ENCODE peak calls at places on chromosomes 3 and 15, in five cellular contexts. One of them, this sample, is unnamed.

GRCh38 chr15:69613182-69613581 is 160.6 kb downstream of the RPLP1 start:
- DNase-seq in heart left ventricle: no peak
- DNase-seq in stomach: no peak
- DNase-seq in lower lobe of right lung: no peak
- DNase-seq in PC-9: no peak
- DNase-seq in this sample: no peak

GRCh38 chr15:56082263-56082761 is 88.9 kb upstream of the NEDD4 start:
- DNase-seq in heart left ventricle: no peak
- DNase-seq in stomach: no peak
- DNase-seq in lower lobe of right lung: no peak
- DNase-seq in PC-9: peak
- DNase-seq in this sample: peak

GRCh38 chr15:55823191-55823670 is 80.3 kb upstream of the PRTG start:
- DNase-seq in heart left ventricle: no peak
- DNase-seq in stomach: no peak
- DNase-seq in lower lobe of right lung: no peak
- DNase-seq in PC-9: no peak
- DNase-seq in this sample: no peak

GRCh38 chr3:179416681-179417080 is 34.6 kb downstream of the GNB4 start:
- DNase-seq in heart left ventricle: no peak
- DNase-seq in stomach: no peak
- DNase-seq in lower lobe of right lung: no peak
- DNase-seq in PC-9: no peak
- DNase-seq in this sample: no peak

GRCh38 chr3:174874258-174874657 is 15.1 kb downstream of the NAALADL2 start:
- DNase-seq in heart left ventricle: no peak
- DNase-seq in stomach: no peak
- DNase-seq in lower lobe of right lung: no peak
- DNase-seq in PC-9: no peak
- DNase-seq in this sample: no peak

GRCh38 chr3:149417174-149417573 is 39.7 kb upstream of the TM4SF1 start:
- DNase-seq in heart left ventricle: no peak
- DNase-seq in stomach: no peak
- DNase-seq in lower lobe of right lung: no peak
- DNase-seq in PC-9: no peak
- DNase-seq in this sample: no peak

GRCh38 chr3:62567097-62568021 is 194.0 kb upstream of the FEZF2 start:
- DNase-seq in heart left ventricle: no peak
- DNase-seq in stomach: no peak
- DNase-seq in lower lobe of right lung: peak
- DNase-seq in PC-9: peak
- DNase-seq in this sample: peak

GRCh38 chr3:172679599-172679998 is 31.3 kb downstream of the NCEH1 start:
- DNase-seq in heart left ventricle: no peak
- DNase-seq in stomach: no peak
- DNase-seq in lower lobe of right lung: no peak
- DNase-seq in PC-9: no peak
- DNase-seq in this sample: no peak

GRCh38 chr15:40137011-40137906 is 23.6 kb upstream of the BUB1B start:
- DNase-seq in heart left ventricle: no peak
- DNase-seq in stomach: no peak
- DNase-seq in lower lobe of right lung: no peak
- DNase-seq in PC-9: no peak
- DNase-seq in this sample: no peak

GRCh38 chr3:121362035-121362734 is 183.6 kb downstream of the POLQ start:
- DNase-seq in heart left ventricle: no peak
- DNase-seq in stomach: no peak
- DNase-seq in lower lobe of right lung: no peak
- DNase-seq in PC-9: no peak
- DNase-seq in this sample: no peak

GRCh38 chr15:92668086-92668485 is 12.5 kb upstream of the FAM174B start:
- DNase-seq in heart left ventricle: no peak
- DNase-seq in stomach: no peak
- DNase-seq in lower lobe of right lung: no peak
- DNase-seq in PC-9: no peak
- DNase-seq in this sample: no peak

GRCh38 chr15:29074045-29074444 is 188.3 kb downstream of the APBA2 start:
- DNase-seq in heart left ventricle: no peak
- DNase-seq in stomach: no peak
- DNase-seq in lower lobe of right lung: no peak
- DNase-seq in PC-9: no peak
- DNase-seq in this sample: peak

GRCh38 chr3:19065027-19065426 is 83.3 kb upstream of the KCNH8 start:
- DNase-seq in heart left ventricle: no peak
- DNase-seq in stomach: no peak
- DNase-seq in lower lobe of right lung: no peak
- DNase-seq in PC-9: no peak
- DNase-seq in this sample: no peak

GRCh38 chr3:35641920-35642532 is 2.7 kb downstream of the ARPP21 start:
- DNase-seq in heart left ventricle: no peak
- DNase-seq in stomach: no peak
- DNase-seq in lower lobe of right lung: no peak
- DNase-seq in PC-9: no peak
- DNase-seq in this sample: no peak

GRCh38 chr3:2771711-2772110 is 338.5 kb downstream of the IL5RA start:
- DNase-seq in heart left ventricle: no peak
- DNase-seq in stomach: no peak
- DNase-seq in lower lobe of right lung: no peak
- DNase-seq in PC-9: no peak
- DNase-seq in this sample: no peak

GRCh38 chr3:152436707-152437615 is 168.2 kb downstream of the MBNL1 start:
- DNase-seq in heart left ventricle: no peak
- DNase-seq in stomach: no peak
- DNase-seq in lower lobe of right lung: no peak
- DNase-seq in PC-9: no peak
- DNase-seq in this sample: no peak

GRCh38 chr3:73716418-73716817 is 91.7 kb upstream of the PDZRN3 start:
- DNase-seq in heart left ventricle: no peak
- DNase-seq in stomach: no peak
- DNase-seq in lower lobe of right lung: no peak
- DNase-seq in PC-9: no peak
- DNase-seq in this sample: peak

GRCh38 chr15:33341943-33342342 is 31.2 kb downstream of the RYR3 start:
- DNase-seq in heart left ventricle: no peak
- DNase-seq in stomach: no peak
- DNase-seq in lower lobe of right lung: no peak
- DNase-seq in PC-9: no peak
- DNase-seq in this sample: no peak

GRCh38 chr3:195889843-195890407 is 18.4 kb downstream of the TNK2 start:
- DNase-seq in heart left ventricle: peak
- DNase-seq in stomach: no peak
- DNase-seq in lower lobe of right lung: no peak
- DNase-seq in PC-9: no peak
- DNase-seq in this sample: no peak

GRCh38 chr3:138132239-138132638 is at the start of gene A4GNT:
- DNase-seq in heart left ventricle: no peak
- DNase-seq in stomach: no peak
- DNase-seq in lower lobe of right lung: no peak
- DNase-seq in PC-9: no peak
- DNase-seq in this sample: no peak

GRCh38 chr3:195110647-195111321 is 160.2 kb downstream of the XXYLT1 start:
- DNase-seq in heart left ventricle: no peak
- DNase-seq in stomach: no peak
- DNase-seq in lower lobe of right lung: no peak
- DNase-seq in PC-9: no peak
- DNase-seq in this sample: no peak

GRCh38 chr15:66707310-66708160 is 5.5 kb downstream of the SMAD6 start:
- DNase-seq in heart left ventricle: no peak
- DNase-seq in stomach: peak
- DNase-seq in lower lobe of right lung: no peak
- DNase-seq in PC-9: no peak
- DNase-seq in this sample: no peak

GRCh38 chr3:194582196-194582905 is 50.9 kb downstream of the TMEM44 start:
- DNase-seq in heart left ventricle: no peak
- DNase-seq in stomach: no peak
- DNase-seq in lower lobe of right lung: no peak
- DNase-seq in PC-9: no peak
- DNase-seq in this sample: no peak

GRCh38 chr3:30544811-30545210 is 61.6 kb upstream of the TGFBR2 start:
- DNase-seq in heart left ventricle: no peak
- DNase-seq in stomach: no peak
- DNase-seq in lower lobe of right lung: no peak
- DNase-seq in PC-9: no peak
- DNase-seq in this sample: peak

GRCh38 chr3:142947352-142947751 is 16.1 kb downstream of the PAQR9 start:
- DNase-seq in heart left ventricle: peak
- DNase-seq in stomach: no peak
- DNase-seq in lower lobe of right lung: no peak
- DNase-seq in PC-9: no peak
- DNase-seq in this sample: no peak

GRCh38 chr3:155884292-155884691 is 13.8 kb downstream of the GMPS start:
- DNase-seq in heart left ventricle: no peak
- DNase-seq in stomach: no peak
- DNase-seq in lower lobe of right lung: no peak
- DNase-seq in PC-9: no peak
- DNase-seq in this sample: no peak

GRCh38 chr15:90037961-90038633 is 37.0 kb downstream of the ZNF710 start:
- DNase-seq in heart left ventricle: peak
- DNase-seq in stomach: no peak
- DNase-seq in lower lobe of right lung: no peak
- DNase-seq in PC-9: no peak
- DNase-seq in this sample: no peak

GRCh38 chr15:73233623-73234022 is 135.1 kb downstream of the HCN4 start:
- DNase-seq in heart left ventricle: no peak
- DNase-seq in stomach: no peak
- DNase-seq in lower lobe of right lung: no peak
- DNase-seq in PC-9: no peak
- DNase-seq in this sample: no peak

GRCh38 chr3:187741403-187742350 is 3.6 kb downstream of the BCL6 start:
- DNase-seq in heart left ventricle: peak
- DNase-seq in stomach: peak
- DNase-seq in lower lobe of right lung: peak
- DNase-seq in PC-9: peak
- DNase-seq in this sample: peak

GRCh38 chr3:124885466-124886167 is 1.5 kb downstream of the ITGB5 start:
- DNase-seq in heart left ventricle: no peak
- DNase-seq in stomach: no peak
- DNase-seq in lower lobe of right lung: no peak
- DNase-seq in PC-9: no peak
- DNase-seq in this sample: no peak

GRCh38 chr15:81280696-81281095 is 43.2 kb downstream of the STARD5 start:
- DNase-seq in heart left ventricle: no peak
- DNase-seq in stomach: no peak
- DNase-seq in lower lobe of right lung: no peak
- DNase-seq in PC-9: no peak
- DNase-seq in this sample: no peak

GRCh38 chr15:39701988-39702387 is 80.7 kb downstream of the FSIP1 start:
- DNase-seq in heart left ventricle: no peak
- DNase-seq in stomach: no peak
- DNase-seq in lower lobe of right lung: no peak
- DNase-seq in PC-9: no peak
- DNase-seq in this sample: no peak

DNA sequence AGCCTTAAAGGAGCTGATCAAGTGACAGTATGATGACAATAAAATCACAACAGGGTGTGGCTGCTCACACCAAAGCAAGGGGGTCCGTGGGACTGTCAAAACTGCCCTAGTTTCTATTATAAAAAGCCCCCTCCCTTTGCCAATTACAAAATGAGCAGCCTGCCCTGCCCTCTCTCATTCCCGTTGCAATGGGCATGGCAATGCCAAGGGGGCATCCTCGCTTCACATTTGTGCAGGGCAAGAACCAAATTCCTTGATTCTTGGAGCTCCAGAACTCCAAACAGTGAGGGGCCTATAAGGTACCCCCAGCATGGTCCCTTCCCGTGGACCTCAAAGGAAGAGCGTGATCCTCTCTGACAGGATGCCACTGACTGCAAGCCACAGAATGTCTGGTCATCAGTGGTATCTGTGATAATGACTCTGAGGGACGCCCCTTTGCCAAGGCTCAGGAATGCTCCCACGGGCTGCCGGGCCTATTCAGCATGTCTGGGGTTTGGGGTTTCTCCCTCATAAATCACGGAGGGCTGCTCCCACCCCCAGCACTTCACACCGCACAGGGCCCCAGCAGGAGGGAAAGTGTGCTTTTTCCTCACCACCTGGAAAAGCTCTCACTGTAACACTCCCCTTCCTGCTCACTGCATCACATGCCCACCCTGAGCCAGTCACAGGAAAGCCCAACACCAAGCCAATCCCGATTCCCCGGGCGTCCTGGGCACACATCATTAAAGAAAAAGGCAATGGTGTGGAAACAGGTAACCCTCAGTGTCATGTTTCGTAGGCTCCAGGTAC is 105.1 kb upstream of the TRPM1 start:
- DNase-seq in heart left ventricle: no peak
- DNase-seq in stomach: no peak
- DNase-seq in lower lobe of right lung: no peak
- DNase-seq in PC-9: no peak
- DNase-seq in this sample: no peak
- TF ChIP-seq CTCF in heart left ventricle: no peak
- TF ChIP-seq CTCF in stomach: no peak
- TF ChIP-seq CTCF in lower lobe of right lung: no peak
- TF ChIP-seq CTCF in PC-9: no peak
- TF ChIP-seq CTCF in this sample: no peak

DNA sequence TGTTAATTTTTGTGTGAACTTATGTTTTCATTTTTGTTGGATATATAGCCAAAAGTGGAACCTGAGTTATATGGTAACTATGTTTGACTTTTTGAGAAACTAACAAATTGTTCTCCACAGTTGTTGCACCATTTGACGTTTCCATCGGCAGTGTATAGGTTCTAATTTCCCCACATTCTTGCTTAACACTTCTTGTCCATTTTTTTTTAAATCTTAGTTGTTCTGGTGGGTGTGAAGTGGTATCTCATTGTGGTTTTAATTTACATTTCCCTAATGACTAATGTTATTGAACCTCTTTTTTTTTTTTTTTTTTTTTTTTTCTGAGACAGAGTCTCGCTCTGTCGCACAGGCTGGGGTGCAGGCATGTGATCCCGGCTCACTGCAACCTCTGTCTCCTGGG is 8.0 kb downstream of the NISCH start:
- DNase-seq in heart left ventricle: no peak
- DNase-seq in stomach: no peak
- DNase-seq in lower lobe of right lung: no peak
- DNase-seq in PC-9: no peak
- DNase-seq in this sample: no peak
- H3K27ac ChIP-seq in heart left ventricle: no peak
- H3K27ac ChIP-seq in stomach: no peak
- H3K27ac ChIP-seq in lower lobe of right lung: no peak
- H3K27ac ChIP-seq in PC-9: no peak
- H3K27ac ChIP-seq in this sample: no peak

GRCh38 chr15:79160211-79160610 is 69.6 kb upstream of the RASGRF1 start:
- DNase-seq in heart left ventricle: no peak
- DNase-seq in stomach: no peak
- DNase-seq in lower lobe of right lung: no peak
- DNase-seq in PC-9: no peak
- DNase-seq in this sample: no peak
- TF ChIP-seq CTCF in heart left ventricle: no peak
- TF ChIP-seq CTCF in stomach: no peak
- TF ChIP-seq CTCF in lower lobe of right lung: no peak
- TF ChIP-seq CTCF in PC-9: no peak
- TF ChIP-seq CTCF in this sample: no peak

DNA sequence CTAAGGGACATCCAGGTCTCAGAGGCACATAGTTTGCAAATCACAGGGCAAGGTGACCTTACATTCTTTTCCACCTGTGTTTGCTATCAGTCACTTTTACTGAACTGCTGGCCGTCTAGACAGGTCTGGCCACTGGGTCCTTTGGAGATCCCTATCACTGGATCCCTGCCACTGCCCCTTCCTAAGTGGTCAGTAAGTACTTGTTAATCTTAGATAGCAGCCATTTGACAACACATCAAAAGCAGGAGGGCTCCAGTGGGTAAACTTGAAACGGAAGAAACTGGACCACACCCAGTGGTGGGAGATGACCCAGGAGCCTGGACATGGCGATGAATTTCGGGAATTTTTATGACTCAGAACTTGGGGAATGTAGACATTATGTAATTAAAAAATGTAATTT is 28.9 kb upstream of the RASGRP1 start:
- DNase-seq in heart left ventricle: no peak
- DNase-seq in stomach: peak
- DNase-seq in lower lobe of right lung: no peak
- DNase-seq in PC-9: peak
- DNase-seq in this sample: peak
- H3K27ac ChIP-seq in heart left ventricle: no peak
- H3K27ac ChIP-seq in stomach: no peak
- H3K27ac ChIP-seq in lower lobe of right lung: no peak
- H3K27ac ChIP-seq in PC-9: peak
- H3K27ac ChIP-seq in this sample: no peak

This sample was measured in RWPE1.